ENCODE peak calls at places on chromosomes 3 and 15, in four cellular contexts. K, R, G and L are unnamed samples.

GRCh38 chr15:65916664-65917406 is 47.5 kb downstream of the RAB11A start:
- DNase-seq in K (peak), R (peak), G (peak), L (peak)

GRCh38 chr15:51269496-51269895 is 68.9 kb downstream of the CYP19A1 start:
- DNase-seq in K (no peak), R (no peak), G (no peak), L (no peak)

GRCh38 chr3:57972421-57973111 is 35.7 kb upstream of the FLNB start:
- DNase-seq in K (peak), R (no peak), G (peak), L (no peak)

GRCh38 chr3:196537319-196537984 is 22.3 kb upstream of the SMCO1 start:
- DNase-seq in K (peak), R (peak), G (peak), L (no peak)

GRCh38 chr3:122183893-122184590 is 574 bp downstream of the CASR start:
- DNase-seq in K (no peak), R (no peak), G (no peak), L (no peak)

GRCh38 chr15:37586976-37587375 is 347.5 kb upstream of the TMCO5A start:
- DNase-seq in K (no peak), R (no peak), G (no peak), L (no peak)

GRCh38 chr3:107394502-107394901 is 17.3 kb downstream of the CCDC54 start:
- DNase-seq in K (no peak), R (no peak), G (no peak), L (no peak)

GRCh38 chr3:25426408-25426807 is 1.7 kb upstream of the RARB start:
- DNase-seq in K (no peak), R (no peak), G (no peak), L (no peak)

GRCh38 chr3:115148142-115148790 is 1.2 kb upstream of the ZBTB20 start:
- DNase-seq in K (peak), R (no peak), G (no peak), L (no peak)

GRCh38 chr3:5126586-5126985 is 4.5 kb downstream of the ARL8B start:
- DNase-seq in K (peak), R (no peak), G (no peak), L (no peak)

GRCh38 chr15:65460948-65461347 is 38.2 kb upstream of the IGDCC4 start:
- DNase-seq in K (no peak), R (no peak), G (no peak), L (no peak)

GRCh38 chr3:44418549-44418948 is 58.9 kb downstream of the ZNF445 start:
- DNase-seq in K (no peak), R (peak), G (no peak), L (no peak)

GRCh38 chr3:126054870-126055269 is 29.1 kb downstream of the SLC41A3 start:
- DNase-seq in K (no peak), R (no peak), G (no peak), L (no peak)

GRCh38 chr15:38565287-38565670 is 665 bp upstream of the RASGRP1 start:
- DNase-seq in K (no peak), R (no peak), G (no peak), L (no peak)

GRCh38 chr3:177452487-177452886 is 255.2 kb upstream of the TBL1XR1 start:
- DNase-seq in K (peak), R (no peak), G (no peak), L (no peak)

GRCh38 chr3:112364291-112364690 is 31.3 kb downstream of the CD200 start:
- DNase-seq in K (no peak), R (no peak), G (no peak), L (no peak)

GRCh38 chr15:89278307-89278706 is 34.5 kb downstream of the FANCI start:
- DNase-seq in K (no peak), R (no peak), G (no peak), L (no peak)

GRCh38 chr3:123105201-123106189 is 38.7 kb downstream of the PDIA5 start:
- DNase-seq in K (no peak), R (no peak), G (no peak), L (no peak)

GRCh38 chr15:75143738-75144334 is 57.8 kb upstream of the C15orf39 start:
- DNase-seq in K (no peak), R (no peak), G (no peak), L (no peak)

GRCh38 chr15:62582580-62582979 is 417.5 kb upstream of the C2CD4B start:
- DNase-seq in K (no peak), R (no peak), G (no peak), L (no peak)

GRCh38 chr3:147113293-147114045 is 292.9 kb downstream of the ZIC4 start:
- DNase-seq in K (no peak), R (no peak), G (no peak), L (no peak)

GRCh38 chr3:114389156-114389555 is 95.3 kb downstream of the TIGIT start:
- DNase-seq in K (no peak), R (no peak), G (no peak), L (no peak)

GRCh38 chr3:190516416-190516815 is 2.5 kb downstream of the IL1RAP start:
- DNase-seq in K (no peak), R (no peak), G (no peak), L (no peak)

GRCh38 chr15:76514292-76514691 is 177.7 kb downstream of the ISL2 start:
- DNase-seq in K (no peak), R (no peak), G (no peak), L (no peak)

GRCh38 chr15:99507732-99508571 is 57.8 kb upstream of the MEF2A start:
- DNase-seq in K (peak), R (peak), G (no peak), L (no peak)

GRCh38 chr3:81709606-81710005 is 51.8 kb downstream of the GBE1 start:
- DNase-seq in K (no peak), R (no peak), G (no peak), L (no peak)

GRCh38 chr3:11558461-11558903 is 85.2 kb downstream of the VGLL4 start:
- DNase-seq in K (no peak), R (no peak), G (no peak), L (no peak)

GRCh38 chr3:68467465-68467864 is 464.9 kb downstream of the TAFA4 start:
- DNase-seq in K (no peak), R (no peak), G (no peak), L (no peak)

GRCh38 chr3:14554715-14555114 is 14.6 kb upstream of the GRIP2 start:
- DNase-seq in K (no peak), R (no peak), G (no peak), L (no peak)

DNA sequence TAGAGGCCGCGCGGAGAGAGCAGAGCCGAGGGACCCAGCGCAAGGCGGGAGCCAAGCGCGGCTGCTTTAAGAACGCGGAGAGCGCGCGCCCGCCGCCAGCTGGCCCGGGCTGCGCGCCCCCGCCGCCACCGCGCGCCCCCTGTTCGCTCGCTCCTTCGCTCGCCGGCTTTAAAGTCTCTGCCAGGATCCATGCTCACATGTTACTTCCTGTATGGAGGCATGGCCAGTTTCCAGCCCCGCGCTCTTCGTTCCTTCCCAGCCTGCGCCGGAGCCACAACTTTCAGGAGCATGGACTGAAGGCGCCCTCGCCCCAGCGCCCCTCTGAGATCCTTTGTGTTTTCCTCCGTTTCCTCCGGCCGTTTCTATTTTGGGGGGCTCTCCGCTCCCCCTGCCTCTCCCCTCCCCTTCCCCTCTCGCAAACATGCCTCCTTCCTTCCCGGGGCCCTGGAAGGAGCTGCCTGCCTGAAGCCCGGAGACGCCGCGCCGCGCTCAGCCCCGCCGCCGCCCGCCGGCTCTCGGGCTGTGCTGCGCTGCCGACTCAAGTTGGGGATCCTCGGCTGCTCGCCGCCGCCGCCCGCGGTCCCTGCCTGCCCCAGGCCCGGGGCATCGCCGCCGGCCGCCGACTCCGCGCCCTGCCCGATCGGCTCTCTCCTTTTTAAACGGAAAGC is at the start of gene PTPRG:
- DNase-seq in K (peak), R (peak), G (peak), L (peak)
- TF ChIP-seq POLR2A in K (no peak), R (peak), G (peak), L (peak)

DNA sequence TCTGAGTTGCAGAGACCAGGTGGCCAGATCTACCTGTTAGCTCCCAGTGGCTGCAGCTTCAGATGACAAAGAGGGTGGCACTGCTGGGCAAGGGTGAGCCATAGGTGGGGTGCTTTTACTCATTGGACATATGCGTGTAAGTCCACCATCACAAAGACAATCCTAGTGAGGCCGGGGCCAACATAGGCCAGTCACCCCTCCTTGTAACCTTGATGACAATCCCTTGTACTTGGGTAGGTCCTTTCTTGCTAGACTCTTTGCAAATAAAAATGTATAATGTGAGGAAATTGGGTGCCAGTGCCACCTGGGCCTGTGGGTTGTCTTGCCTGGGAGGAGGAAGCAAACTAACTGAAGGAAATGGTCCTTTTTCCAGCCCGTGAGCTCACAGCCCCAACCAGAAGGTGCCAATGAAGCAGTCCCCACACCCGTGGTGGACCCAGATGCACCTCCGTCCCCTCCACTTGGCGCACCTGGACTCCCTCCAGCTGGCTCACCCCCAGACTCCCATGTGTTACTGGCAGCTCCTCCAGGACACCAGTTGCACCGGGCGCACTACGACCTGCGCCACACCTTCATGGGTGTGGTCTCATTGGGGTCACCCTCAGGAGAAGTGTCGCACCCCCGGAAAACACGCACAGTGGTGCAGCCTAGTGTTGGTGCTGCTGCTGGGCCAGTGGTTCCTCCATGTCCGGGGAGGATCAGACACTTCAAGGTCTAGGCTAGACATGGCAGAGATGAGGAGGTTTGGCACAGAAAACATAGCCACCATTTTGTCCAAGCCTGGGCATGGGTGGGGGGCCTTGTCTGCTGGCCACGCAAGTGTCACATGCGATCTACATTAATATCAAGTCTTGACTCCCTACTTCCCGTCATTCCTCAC is 7.6 kb downstream of the AHSG start:
- DNase-seq in K (no peak), R (no peak), G (no peak), L (no peak)
- TF ChIP-seq POLR2A in K (no peak), R (no peak), G (no peak), L (no peak)

GRCh38 chr3:119557192-119557873 is 2.1 kb downstream of the CD80 start:
- DNase-seq in K (no peak), R (no peak), G (no peak), L (no peak)
- TF ChIP-seq POLR2A in K (no peak), R (no peak), G (no peak), L (no peak)

DNA sequence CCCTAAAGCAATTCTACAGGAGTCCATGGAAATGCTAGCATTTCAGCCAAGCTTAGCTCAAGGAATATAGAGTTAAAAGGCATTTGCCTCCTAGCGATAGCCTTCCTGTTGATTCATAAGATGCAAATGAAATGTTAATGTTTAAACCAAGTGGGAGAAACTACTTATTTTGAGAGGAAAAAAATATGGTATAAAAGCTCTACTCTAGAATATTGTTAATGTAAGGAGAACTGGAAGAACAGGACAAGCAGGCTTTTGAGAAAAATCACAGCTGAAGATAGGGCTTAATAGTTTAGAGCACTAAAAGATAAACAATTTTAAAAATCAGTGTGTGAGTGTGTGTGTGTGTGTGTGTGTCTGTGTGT is 1.6 kb upstream of the ALCAM start:
- DNase-seq in K (no peak), R (no peak), G (no peak), L (no peak)
- TF ChIP-seq POLR2A in K (no peak), R (no peak), G (no peak), L (no peak)

DNA sequence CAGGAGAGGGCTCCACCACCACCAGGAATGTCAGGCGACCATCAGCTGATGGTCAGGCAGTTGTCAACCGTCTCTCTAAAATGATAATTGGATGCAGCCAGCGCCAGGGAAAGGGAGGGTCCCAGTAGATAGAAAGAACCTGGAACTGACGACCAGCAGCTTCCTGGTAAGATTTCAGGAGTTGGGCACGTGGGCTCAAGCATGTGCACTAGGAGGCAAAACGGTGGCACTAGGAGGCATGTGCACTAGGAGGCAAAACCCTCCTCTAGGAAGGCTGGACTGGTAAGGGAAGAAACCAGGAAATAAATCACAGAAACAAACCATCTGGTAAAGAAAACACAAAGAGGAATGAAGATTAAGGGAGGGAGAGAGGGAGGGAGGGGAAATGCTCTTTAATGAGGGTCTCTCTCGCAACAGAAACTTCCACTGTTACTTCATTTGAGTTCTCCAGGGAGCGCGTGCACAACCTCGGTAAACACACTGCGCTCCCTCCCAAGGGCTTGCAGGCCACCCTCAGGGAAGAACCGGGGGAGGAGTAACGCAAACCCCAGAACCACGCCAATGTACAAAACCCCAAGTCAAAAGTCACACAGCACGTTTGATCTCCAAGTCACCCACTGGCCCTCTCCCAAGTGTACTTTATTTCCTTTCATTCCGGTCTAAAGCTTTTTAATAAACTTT is 116.7 kb downstream of the XXYLT1 start:
- DNase-seq in K (peak), R (no peak), G (no peak), L (no peak)
- TF ChIP-seq POLR2A in K (no peak), R (no peak), G (no peak), L (no peak)

GRCh38 chr15:30992073-30992363 is 590 bp upstream of the MTMR10 start:
- DNase-seq in K (no peak), R (no peak), G (no peak), L (no peak)
- TF ChIP-seq POLR2A in K (no peak), R (no peak), G (no peak), L (no peak)

GRCh38 chr3:50340404-50341329 is at the start of gene RASSF1:
- DNase-seq in K (peak), R (no peak), G (peak), L (no peak)
- TF ChIP-seq POLR2A in K (peak), R (peak), G (peak), L (no peak)

DNA sequence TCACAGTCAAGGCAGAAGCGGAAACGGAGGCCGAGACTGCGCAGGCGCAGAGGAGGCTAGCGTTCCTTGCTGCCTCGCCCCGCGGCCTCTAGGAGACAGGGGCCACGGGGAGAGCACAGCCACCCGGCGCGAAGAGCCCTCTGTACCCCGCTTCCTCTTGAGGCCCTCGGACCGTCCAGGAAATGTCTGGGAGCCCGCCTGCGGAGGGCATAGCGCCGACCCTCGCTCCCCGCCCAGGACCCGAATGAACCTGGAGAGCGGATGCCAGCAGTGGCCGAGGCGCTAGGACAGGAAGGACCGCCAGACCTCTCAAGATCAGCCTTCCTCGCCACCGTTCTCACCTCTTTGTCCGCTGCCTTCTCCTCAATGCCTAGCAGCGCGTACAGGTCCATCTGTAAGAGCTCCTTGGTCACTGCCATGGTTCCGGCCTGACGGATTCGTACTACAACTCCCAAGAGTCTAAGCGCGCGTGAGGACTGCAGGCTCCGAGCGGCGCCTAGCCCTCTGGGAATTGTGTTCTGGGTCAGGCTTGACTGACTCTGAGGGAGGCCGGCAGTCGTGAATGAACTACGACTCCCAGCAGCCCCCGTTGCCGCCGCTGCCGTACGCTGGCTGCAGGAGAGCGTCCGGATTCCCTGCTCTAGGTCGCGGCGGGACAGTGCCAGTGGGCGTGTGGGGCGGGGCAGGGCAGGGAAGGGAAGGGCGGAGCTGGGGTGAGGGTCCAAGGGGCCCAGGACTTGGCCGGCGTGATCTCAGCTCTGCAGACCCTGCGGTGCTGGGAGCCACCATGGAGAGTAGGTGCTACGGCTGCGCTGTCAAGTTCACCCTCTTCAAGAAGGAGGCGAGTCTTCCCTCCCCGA is at the start of the genes DNAJC17 and ZFYVE19:
- DNase-seq in K (peak), R (peak), G (peak), L (peak)
- TF ChIP-seq POLR2A in K (peak), R (peak), G (peak), L (peak)

GRCh38 chr3:47414161-47414564 is 33.3 kb downstream of the PTPN23 start:
- DNase-seq in K (no peak), R (no peak), G (no peak), L (no peak)
- TF ChIP-seq POLR2A in K (no peak), R (no peak), G (no peak), L (no peak)

GRCh38 chr3:137962251-137962650 is 47.7 kb upstream of the CLDN18 start:
- DNase-seq in K (no peak), R (no peak), G (no peak), L (no peak)
- TF ChIP-seq POLR2A in K (no peak), R (no peak), G (no peak), L (no peak)